ENCODE peak calls at places on chromosomes 2 and 18, in nine cellular contexts. Z is type B pancreatic cell; W is amniotic epithelial cell; X is neural crest cell; U is stimulated activated CD4-positive, alpha-beta T cell treated with anti-CD3 and anti-CD28 coated beads, Interleukin-1b, Interleukin-23, amount 100 ng/mL, for 24 hours; D is AG09319; S is stimulated activated naive CD4-positive, alpha-beta T cell treated with Interleukin-2 at 50 U/mL for 16 hours; R is GM03348; B is SIG-M5. P is an unnamed sample.

GRCh38 chr18:12056034-12056883 is 37.4 kb upstream of the ANKRD62 start:
- DNase-seq in W (no peak), X (no peak), U (no peak), R (no peak), Z (no peak), D (no peak), S (no peak), B (no peak), P (no peak)

GRCh38 chr2:65728477-65729180 is 296.2 kb upstream of the SPRED2 start:
- DNase-seq in U (no peak), D (no peak), X (no peak), B (no peak), S (no peak), W (no peak), Z (no peak), R (no peak), P (no peak)

GRCh38 chr2:117718048-117718447 is 96.4 kb upstream of the DDX18 start:
- DNase-seq in X (no peak), R (no peak), U (no peak), S (no peak), D (no peak), Z (no peak), W (no peak), B (no peak), P (no peak)

GRCh38 chr2:69241664-69242063 is 145.4 kb downstream of the GFPT1 start:
- DNase-seq in W (no peak), S (no peak), R (no peak), U (no peak), D (no peak), X (no peak), Z (no peak), B (no peak), P (no peak)

GRCh38 chr18:6382968-6383367 is 31.7 kb downstream of the L3MBTL4 start:
- DNase-seq in Z (no peak), B (no peak), S (no peak), D (no peak), X (no peak), W (no peak), U (no peak), R (no peak), P (no peak)

GRCh38 chr2:232235716-232236115 is 142.8 kb upstream of the ALPP start:
- DNase-seq in B (no peak), W (no peak), U (no peak), D (no peak), X (no peak), Z (no peak), R (no peak), S (no peak), P (no peak)

GRCh38 chr18:9366126-9366714 is 31.6 kb downstream of the TWSG1 start:
- DNase-seq in U (no peak), R (no peak), X (peak), D (no peak), S (no peak), W (peak), B (no peak), Z (no peak), P (peak)

GRCh38 chr2:151614606-151615306 is 119.5 kb downstream of the NEB start:
- DNase-seq in W (no peak), S (no peak), U (no peak), Z (no peak), R (no peak), X (no peak), B (no peak), D (no peak), P (no peak)

GRCh38 chr18:9782073-9782857 is 74.2 kb downstream of the RAB31 start:
- DNase-seq in B (peak), R (peak), X (no peak), Z (no peak), S (no peak), D (peak), U (no peak), W (peak), P (peak)

GRCh38 chr2:71930073-71930681 is 217.5 kb downstream of the CYP26B1 start:
- DNase-seq in B (no peak), U (no peak), D (peak), Z (peak), W (no peak), X (peak), R (peak), S (no peak), P (peak)

GRCh38 chr18:12651651-12652050 is 6.3 kb downstream of the SPIRE1 start:
- DNase-seq in X (no peak), D (no peak), S (no peak), W (no peak), U (no peak), R (no peak), Z (no peak), B (no peak), P (no peak)

GRCh38 chr2:37456479-37456878 is 112.0 kb downstream of the QPCT start:
- DNase-seq in X (no peak), R (no peak), W (no peak), Z (no peak), S (no peak), D (no peak), U (no peak), B (no peak), P (no peak)

GRCh38 chr2:212024040-212024439 is 514.6 kb downstream of the ERBB4 start:
- DNase-seq in R (no peak), B (no peak), S (no peak), X (no peak), Z (no peak), D (no peak), W (no peak), U (no peak), P (no peak)

GRCh38 chr2:42118759-42119569 is 50.2 kb upstream of the EML4 start:
- DNase-seq in R (no peak), B (no peak), X (no peak), U (no peak), D (no peak), W (peak), Z (no peak), S (no peak), P (no peak)

GRCh38 chr18:8988262-8988871 is 114.1 kb upstream of the NDUFV2 start:
- DNase-seq in U (peak), S (peak), W (peak), R (peak), X (peak), B (no peak), D (peak), Z (no peak), P (peak)

GRCh38 chr2:88737385-88737784 is 45.9 kb downstream of the RPIA start:
- DNase-seq in X (no peak), S (no peak), W (no peak), R (no peak), Z (no peak), D (no peak), B (no peak), U (no peak), P (no peak)

GRCh38 chr18:29163596-29163995 is 986.7 kb upstream of the CDH2 start:
- DNase-seq in S (no peak), X (no peak), W (no peak), U (no peak), R (no peak), B (no peak), D (no peak), Z (no peak), P (no peak)

GRCh38 chr2:204727368-204727767 is 182.1 kb downstream of the PARD3B start:
- DNase-seq in Z (no peak), D (no peak), S (no peak), B (no peak), W (no peak), X (no peak), R (no peak), U (no peak), P (no peak)

GRCh38 chr2:51516667-51517066 is 484.7 kb upstream of the NRXN1 start:
- DNase-seq in S (no peak), W (no peak), R (no peak), B (no peak), Z (no peak), X (no peak), U (no peak), D (no peak), P (no peak)

GRCh38 chr18:79568543-79569205 is 110.9 kb upstream of the CTDP1 start:
- DNase-seq in X (no peak), R (no peak), U (no peak), W (no peak), Z (peak), D (no peak), S (no peak), B (no peak), P (no peak)

GRCh38 chr2:176443941-176444340 is 174.7 kb downstream of the MTX2 start:
- DNase-seq in S (no peak), W (no peak), U (no peak), D (no peak), R (peak), Z (no peak), B (no peak), X (no peak), P (no peak)

GRCh38 chr2:168120310-168120709 is 127.1 kb downstream of the STK39 start:
- DNase-seq in U (no peak), S (no peak), X (no peak), B (no peak), R (no peak), W (no peak), Z (no peak), D (no peak), P (no peak)

GRCh38 chr18:25661836-25662235 is 309.9 kb upstream of the ZNF521 start:
- DNase-seq in R (no peak), U (no peak), X (no peak), W (peak), B (no peak), Z (no peak), D (no peak), S (no peak), P (no peak)

GRCh38 chr2:179020156-179020750 is 29.7 kb downstream of the CCDC141 start:
- DNase-seq in U (no peak), Z (no peak), W (no peak), B (no peak), D (no peak), R (peak), X (peak), S (peak), P (peak)

P was measured in ecto neural progenitor cell.